ENCODE peak calls at places on chromosomes 13 and 19, in four cellular contexts. P, O, X and Z are unnamed samples.
A peak's percentile ranks its signal among the peaks of the same experiment; 100 is the strongest.

GRCh38 chr13:32737679-32738078 is 151.4 kb downstream of the PDS5B start:
- DNase-seq in P (no peak), O (no peak), X (no peak), Z (no peak)

GRCh38 chr13:20415694-20416107 is 110.0 kb downstream of the CRYL1 start:
- DNase-seq in P (no peak), O (no peak), X (no peak), Z (no peak)

GRCh38 chr13:107743983-107744382 is 471.4 kb downstream of the LIG4 start:
- DNase-seq in P (no peak), O (no peak), X (peak; percentile 35), Z (no peak)

GRCh38 chr19:34151439-34151838 is 20.9 kb upstream of the LSM14A start:
- DNase-seq in P (no peak), O (no peak), X (no peak), Z (no peak)

GRCh38 chr19:29858000-29858596 is 46.3 kb downstream of the CCNE1 start:
- DNase-seq in P (no peak), O (peak; percentile 46), X (no peak), Z (no peak)

GRCh38 chr19:1239796-1240737 is 1.5 kb upstream of the ATP5F1D start:
- DNase-seq in P (no peak), O (peak; percentile 95), X (peak; percentile 88), Z (peak; percentile 77)

GRCh38 chr19:49071860-49072547 is 495 bp downstream of the KCNA7 start:
- DNase-seq in P (no peak), O (peak; percentile 33), X (no peak), Z (no peak)

GRCh38 chr19:28940751-28941500 is 272.0 kb downstream of the UQCRFS1 start:
- DNase-seq in P (no peak), O (no peak), X (peak; percentile 50), Z (peak; percentile 12)

GRCh38 chr19:45144431-45145269 is 16.1 kb downstream of the NKPD1 start:
- DNase-seq in P (no peak), O (no peak), X (no peak), Z (no peak)

GRCh38 chr19:47158879-47159509 is 28.4 kb downstream of the SAE1 start:
- DNase-seq in P (no peak), O (no peak), X (no peak), Z (no peak)

GRCh38 chr13:74173822-74174221 is 39.6 kb upstream of the KLF12 start:
- DNase-seq in P (no peak), O (no peak), X (no peak), Z (no peak)

GRCh38 chr19:28878862-28879566 is 333.9 kb downstream of the UQCRFS1 start:
- DNase-seq in P (peak; percentile 33), O (peak; percentile 68), X (peak; percentile 34), Z (peak; percentile 52)

GRCh38 chr19:5892772-5893275 is 10.8 kb downstream of the NDUFA11 start:
- DNase-seq in P (no peak), O (no peak), X (no peak), Z (no peak)

GRCh38 chr19:33194884-33195710 is 967 bp downstream of the LRP3 start:
- DNase-seq in P (no peak), O (no peak), X (peak; percentile 51), Z (no peak)

GRCh38 chr13:100290165-100290801 is 201.4 kb downstream of the PCCA start:
- DNase-seq in P (peak; percentile 20), O (no peak), X (peak; percentile 30), Z (no peak)

GRCh38 chr19:47019431-47020041 is at the start of gene NPAS1:
- DNase-seq in P (no peak), O (no peak), X (no peak), Z (no peak)

GRCh38 chr19:1749373-1750342 is 3.6 kb upstream of the ONECUT3 start:
- DNase-seq in P (no peak), O (no peak), X (no peak), Z (no peak)